ENCODE peak calls at places on chromosomes 5 and 9, in eight cellular contexts. M is ovary, P is PC-3, N is neural progenitor cell, U is prostate gland, Q is esophagus muscularis mucosa, K is HepG2, W is IMR-90. I is an unnamed sample. For H3K4me1, the result is how much of the 10 kb centered on the place peaks cover.

GRCh38 chr5:132237141-132237540 is 9.5 kb upstream of the P4HA2 start:
- DNase-seq in M (no peak), P (no peak), N (no peak), U (no peak), Q (no peak), K (no peak), W (peak), I (no peak)

GRCh38 chr9:37904647-37905505 is 949 bp upstream of the SLC25A51 start:
- DNase-seq in M (peak), P (no peak), N (no peak), U (no peak), Q (no peak), K (no peak), W (peak), I (no peak)

GRCh38 chr5:102916114-102916513 is 161.0 kb downstream of the PAM start:
- DNase-seq in M (no peak), P (no peak), N (no peak), U (no peak), Q (no peak), K (no peak), W (peak), I (no peak)

GRCh38 chr5:134902071-134902801 is 2.7 kb upstream of the PCBD2 start:
- DNase-seq in M (no peak), P (peak), N (no peak), U (no peak), Q (no peak), K (no peak), W (peak), I (no peak)

GRCh38 chr5:163248856-163249255 is 188.5 kb upstream of the CCNG1 start:
- DNase-seq in M (no peak), P (peak), N (no peak), U (no peak), Q (no peak), K (no peak), W (no peak), I (no peak)

GRCh38 chr5:161846731-161847130 is 1.2 kb upstream of the GABRA1 start:
- DNase-seq in M (no peak), P (peak), N (peak), U (no peak), Q (no peak), K (no peak), W (no peak), I (no peak)

GRCh38 chr5:97065475-97065874 is 76.9 kb downstream of the LIX1 start:
- DNase-seq in M (no peak), P (peak), N (peak), U (no peak), Q (peak), K (no peak), W (no peak), I (no peak)

GRCh38 chr9:5288591-5288990 is 15.9 kb downstream of the RLN2 start:
- DNase-seq in M (no peak), P (peak), N (no peak), U (no peak), Q (no peak), K (peak), W (peak), I (no peak)

GRCh38 chr9:88587182-88587581 is 52.2 kb downstream of the NXNL2 start:
- DNase-seq in M (no peak), P (peak), N (no peak), U (no peak), Q (no peak), K (no peak), W (no peak), I (no peak)

GRCh38 chr5:159571501-159572244 is 241.4 kb upstream of the IL12B start:
- DNase-seq in M (no peak), P (peak), N (no peak), U (no peak), Q (no peak), K (no peak), W (no peak), I (no peak)

GRCh38 chr9:106655966-106656365 is 207.0 kb upstream of the ZNF462 start:
- DNase-seq in M (no peak), P (no peak), N (no peak), U (no peak), Q (no peak), K (no peak), W (no peak), I (no peak)

GRCh38 chr9:87504938-87505337 is 7.3 kb downstream of the DAPK1 start:
- DNase-seq in M (no peak), P (no peak), N (no peak), U (no peak), Q (no peak), K (peak), W (no peak), I (no peak)

GRCh38 chr9:122562134-122562760 is 9.3 kb downstream of the OR1N2 start:
- DNase-seq in M (no peak), P (no peak), N (peak), U (no peak), Q (no peak), K (no peak), W (no peak), I (no peak)
- H3K4me3 ChIP-seq in M (no peak), P (no peak), N (no peak), U (no peak), Q (no peak), K (no peak), W (no peak), I (no peak)

DNA sequence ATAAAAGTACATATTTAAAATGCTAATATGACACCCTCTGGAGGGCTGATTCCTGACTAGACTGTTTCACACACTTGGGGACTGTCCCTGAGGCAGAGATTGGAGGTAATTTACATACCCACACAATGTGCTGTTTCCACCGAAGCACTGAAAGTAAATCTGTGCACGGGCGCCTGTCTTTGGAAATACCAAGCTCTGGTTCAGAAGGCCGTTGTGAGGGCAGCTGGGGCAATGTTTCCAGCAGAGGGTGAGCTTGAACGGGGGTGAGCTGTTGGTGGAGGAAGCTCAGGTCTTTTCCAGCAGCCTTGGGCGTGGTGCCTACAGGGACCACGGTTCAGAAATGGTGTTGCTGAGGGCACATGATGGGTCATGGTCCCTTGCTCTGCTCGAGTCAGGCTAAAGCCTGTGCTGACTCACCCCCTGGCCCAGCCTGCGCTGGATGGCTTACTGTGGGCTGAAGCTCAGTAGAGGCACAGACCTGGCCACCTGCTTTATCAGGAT is 25.8 kb upstream of the HMCN2 start:
- DNase-seq in M (no peak), P (no peak), N (no peak), U (no peak), Q (no peak), K (no peak), W (peak), I (no peak)
- TF ChIP-seq CTCF in M (no peak), P (no peak), N (no peak), U (no peak), Q (no peak), K (peak), W (no peak), I (no peak)

DNA sequence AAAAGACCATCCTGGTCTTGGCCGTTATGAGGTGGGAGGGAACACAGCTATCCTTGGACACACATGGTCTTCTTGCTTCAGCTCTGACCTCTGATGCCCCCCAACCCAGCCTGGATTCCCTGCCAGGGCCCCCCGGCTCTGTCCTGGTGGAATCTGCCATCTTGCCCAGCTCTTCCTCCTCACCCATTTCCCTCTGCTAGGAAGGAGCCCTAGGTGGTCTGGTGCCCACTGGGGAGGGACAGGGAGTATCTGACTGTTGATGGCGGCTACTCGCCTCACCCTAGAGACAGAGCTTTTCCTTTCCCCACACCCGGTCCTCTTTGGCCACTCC is 30.1 kb downstream of the CXXC5 start:
- DNase-seq in M (no peak), P (no peak), N (no peak), U (no peak), Q (no peak), K (no peak), W (no peak), I (no peak)
- H3K4me1 ChIP-seq in M (under half), P (under half), N (under half), U (under half), Q (half or more), K (under half), W (under half), I (under half)

GRCh38 chr5:154614125-154614524 is 136.1 kb upstream of the HAND1 start:
- DNase-seq in M (no peak), P (no peak), N (no peak), U (no peak), Q (no peak), K (no peak), W (no peak), I (no peak)

GRCh38 chr5:154608531-154609011 is 130.5 kb upstream of the HAND1 start:
- DNase-seq in M (no peak), P (no peak), N (peak), U (no peak), Q (no peak), K (no peak), W (no peak), I (no peak)

GRCh38 chr5:154610321-154611154 is 132.5 kb upstream of the HAND1 start:
- DNase-seq in M (peak), P (peak), N (peak), U (peak), Q (no peak), K (peak), W (peak), I (peak)

GRCh38 chr5:154612666-154613065 is 134.6 kb upstream of the HAND1 start:
- DNase-seq in M (no peak), P (no peak), N (no peak), U (no peak), Q (no peak), K (no peak), W (no peak), I (no peak)

GRCh38 chr5:154611341-154611767 is 133.3 kb upstream of the HAND1 start:
- DNase-seq in M (no peak), P (no peak), N (peak), U (no peak), Q (no peak), K (no peak), W (peak), I (no peak)
- H3K4me3 ChIP-seq in M (no peak), P (peak), N (peak), U (no peak), Q (peak), K (no peak), W (peak), I (peak)